ENCODE peak calls at places on chromosomes 4 and X, in four cellular contexts. Y is GM04504, A is fibroblast of pulmonary artery, R is GM19239. K is an unnamed sample.

GRCh38 chr4:99826016-99826415 is 9.4 kb downstream of the DAPP1 start:
- DNase-seq in Y (no peak), A (no peak), R (no peak), K (no peak)

GRCh38 chr4:101527186-101527585 is 179.9 kb upstream of the PPP3CA start:
- DNase-seq in Y (no peak), A (no peak), R (no peak), K (no peak)

GRCh38 chr4:74930166-74930565 is 2.8 kb upstream of the PARM1 start:
- DNase-seq in Y (no peak), A (no peak), R (no peak), K (no peak)

GRCh38 chrX:14899607-14900006 is 26.4 kb downstream of the MOSPD2 start:
- DNase-seq in Y (no peak), A (peak; percentile 64), R (no peak), K (peak; percentile 22)

GRCh38 chr4:60759518-60760245 is 440.4 kb upstream of the ADGRL3 start:
- DNase-seq in Y (no peak), A (no peak), R (no peak), K (no peak)

GRCh38 chrX:104315555-104315954 is 60.8 kb upstream of the ESX1 start:
- DNase-seq in Y (peak; percentile 28), A (peak; percentile 38), R (no peak), K (no peak)

GRCh38 chr4:185729300-185729912 is 82.6 kb downstream of the SORBS2 start:
- DNase-seq in Y (no peak), A (peak; percentile 79), R (no peak), K (no peak)

GRCh38 chr4:147984065-147984777 is 252.3 kb downstream of the ARHGAP10 start:
- DNase-seq in Y (no peak), A (peak; percentile 75), R (peak; percentile 21), K (peak; percentile 25)

GRCh38 chr4:161577604-161578301 is 586.0 kb downstream of the FSTL5 start:
- DNase-seq in Y (peak; percentile 73), A (peak; percentile 60), R (no peak), K (no peak)

GRCh38 chr4:141654098-141654497 is 17.7 kb downstream of the IL15 start:
- DNase-seq in Y (no peak), A (peak; percentile 90), R (no peak), K (peak; percentile 38)

GRCh38 chrX:155956099-155956498 is 41.4 kb upstream of the IL9R start:
- DNase-seq in Y (no peak), A (no peak), R (no peak), K (no peak)

GRCh38 chr4:144667500-144667899 is 21.5 kb downstream of the HHIP start:
- DNase-seq in Y (no peak), A (peak; percentile 52), R (no peak), K (no peak)

GRCh38 chr4:114497116-114497515 is 101.5 kb upstream of the UGT8 start:
- DNase-seq in Y (no peak), A (no peak), R (no peak), K (no peak)

GRCh38 chr4:134027931-134028330 is 173.7 kb downstream of the PABPC4L start:
- DNase-seq in Y (peak; percentile 71), A (peak; percentile 90), R (no peak), K (no peak)

GRCh38 chrX:101377542-101377941 is 8.4 kb downstream of the BTK start:
- DNase-seq in Y (no peak), A (no peak), R (no peak), K (no peak)

GRCh38 chr4:5322321-5322720 is 271.0 kb downstream of the STK32B start:
- DNase-seq in Y (no peak), A (no peak), R (no peak), K (no peak)

GRCh38 chrX:129433945-129434344 is 89.3 kb downstream of the SMARCA1 start:
- DNase-seq in Y (no peak), A (no peak), R (no peak), K (no peak)

GRCh38 chr4:173767650-173768049 is 237.6 kb upstream of the HAND2 start:
- DNase-seq in Y (no peak), A (no peak), R (no peak), K (no peak)

GRCh38 chr4:148203056-148203898 is 238.9 kb downstream of the NR3C2 start:
- DNase-seq in Y (no peak), A (no peak), R (no peak), K (no peak)

GRCh38 chr4:8656185-8656517 is 63.6 kb downstream of the CPZ start:
- DNase-seq in Y (no peak), A (no peak), R (no peak), K (no peak)

GRCh38 chr4:173735055-173735454 is 205.0 kb upstream of the HAND2 start:
- DNase-seq in Y (peak; percentile 33), A (peak; percentile 35), R (no peak), K (no peak)